ENCODE peak calls at places on chromosome 5, in four cellular contexts. E is RCC 7860, H is neural crest cell, D is GM20000. J is an unnamed sample.
A peak's percentile ranks its signal among the peaks of the same experiment; 100 is the strongest.

GRCh38 chr5:159891371-159891770 is 24.9 kb upstream of the ADRA1B start:
- DNase-seq in E (peak; percentile 44), H (no peak), D (no peak), J (no peak)

GRCh38 chr5:176827736-176828415 is 17.5 kb downstream of the UNC5A start:
- DNase-seq in E (no peak), H (no peak), D (no peak), J (no peak)

GRCh38 chr5:160083012-160083436 is 36.2 kb downstream of the PWWP2A start:
- DNase-seq in E (peak; percentile 81), H (no peak), D (no peak), J (no peak)

GRCh38 chr5:123549256-123549904 is 37.4 kb downstream of the CSNK1G3 start:
- DNase-seq in E (no peak), H (no peak), D (peak; percentile 38), J (peak; percentile 91)

GRCh38 chr5:172869734-172870133 is 35.7 kb downstream of the ERGIC1 start:
- DNase-seq in E (peak; percentile 32), H (no peak), D (no peak), J (no peak)

GRCh38 chr5:173717959-173718358 is 101.5 kb upstream of the BOD1 start:
- DNase-seq in E (no peak), H (no peak), D (no peak), J (no peak)

GRCh38 chr5:176732736-176733585 is 77.4 kb upstream of the UNC5A start:
- DNase-seq in E (no peak), H (no peak), D (no peak), J (no peak)

GRCh38 chr5:64766105-64766504 is 2.4 kb downstream of the SREK1IP1 start:
- DNase-seq in E (no peak), H (no peak), D (no peak), J (no peak)

GRCh38 chr5:139757727-139758509 is 37.7 kb upstream of the PSD2 start:
- DNase-seq in E (no peak), H (no peak), D (no peak), J (no peak)

GRCh38 chr5:166493627-166494026 is 1797.8 kb upstream of the WWC1 start:
- DNase-seq in E (no peak), H (no peak), D (no peak), J (no peak)

GRCh38 chr5:98796197-98796972 is 22.9 kb downstream of the RGMB start:
- DNase-seq in E (peak; percentile 53), H (peak; percentile 56), D (peak; percentile 63), J (peak; percentile 60)

GRCh38 chr5:10573487-10574145 is 9.7 kb downstream of the ANKRD33B start:
- DNase-seq in E (no peak), H (no peak), D (no peak), J (no peak)

GRCh38 chr5:60945760-60946253 is 802 bp downstream of the NDUFAF2 start:
- DNase-seq in E (no peak), H (no peak), D (peak; percentile 24), J (no peak)

GRCh38 chr5:179414459-179415215 is 69.4 kb upstream of the ADAMTS2 start:
- DNase-seq in E (no peak), H (no peak), D (no peak), J (no peak)

GRCh38 chr5:71948206-71948605 is 159.1 kb upstream of the MAP1B start:
- DNase-seq in E (no peak), H (no peak), D (no peak), J (no peak)

GRCh38 chr5:138626333-138626944 is 51.2 kb upstream of the HSPA9 start:
- DNase-seq in E (no peak), H (no peak), D (no peak), J (no peak)

J was measured in GM12865.